ENCODE peak calls at places on chromosome 9, in four cellular contexts. N, G, P and J are unnamed samples.

GRCh38 chr9:75983320-75983719 is 92.8 kb downstream of the PCSK5 start:
- DNase-seq in N (no peak), P (no peak), G (no peak), J (no peak)

GRCh38 chr9:131971482-131972074 is 108.1 kb downstream of the MED27 start:
- DNase-seq in G (no peak), P (no peak), N (no peak), J (no peak)

GRCh38 chr9:138105561-138106505 is 228.3 kb downstream of the CACNA1B start:
- DNase-seq in P (peak; percentile 39), G (no peak), N (no peak), J (no peak)

GRCh38 chr9:88923653-88924284 is 67.5 kb upstream of the S1PR3 start:
- DNase-seq in P (peak; percentile 57), G (no peak), N (no peak), J (no peak)

GRCh38 chr9:99383536-99383935 is 161.5 kb downstream of the SEC61B start:
- DNase-seq in N (no peak), G (no peak), P (no peak), J (no peak)

GRCh38 chr9:98551511-98552286 is 157.0 kb downstream of the GABBR2 start:
- DNase-seq in G (no peak), N (no peak), P (no peak), J (no peak)

GRCh38 chr9:382383-382782 is 167.7 kb downstream of the DOCK8 start:
- DNase-seq in G (no peak), P (no peak), N (no peak), J (no peak)

GRCh38 chr9:96080364-96080763 is 204.9 kb downstream of the ERCC6L2 start:
- DNase-seq in G (no peak), P (no peak), N (no peak), J (no peak)

GRCh38 chr9:122261469-122261881 is 3.2 kb downstream of the RBM18 start:
- DNase-seq in N (peak; percentile 50), P (peak; percentile 87), G (peak; percentile 35), J (peak; percentile 76)

GRCh38 chr9:93908591-93909241 is 46.4 kb downstream of the BARX1 start:
- DNase-seq in G (no peak), N (peak; percentile 60), P (no peak), J (no peak)

GRCh38 chr9:34984049-34984448 is 5.5 kb upstream of the DNAJB5 start:
- DNase-seq in G (no peak), N (no peak), P (no peak), J (no peak)

GRCh38 chr9:128689293-128689770 is 310 bp downstream of the SET start:
- DNase-seq in P (peak; percentile 73), N (no peak), G (peak; percentile 67), J (peak; percentile 83)

GRCh38 chr9:136014147-136014927 is 53.2 kb upstream of the UBAC1 start:
- DNase-seq in P (no peak), G (no peak), N (no peak), J (no peak)

GRCh38 chr9:99818439-99818992 is 3.2 kb upstream of the NR4A3 start:
- DNase-seq in P (no peak), N (no peak), G (no peak), J (no peak)

GRCh38 chr9:17653947-17654346 is 75.1 kb downstream of the SH3GL2 start:
- DNase-seq in G (no peak), N (no peak), P (no peak), J (no peak)

GRCh38 chr9:115385383-115386122 is 267.6 kb upstream of the TNC start:
- DNase-seq in N (peak; percentile 34), P (no peak), G (no peak), J (no peak)

GRCh38 chr9:19173598-19174125 is 46.4 kb upstream of the PLIN2 start:
- DNase-seq in G (no peak), N (no peak), P (no peak), J (no peak)

GRCh38 chr9:130039504-130040147 is 3.4 kb downstream of the FNBP1 start:
- DNase-seq in P (peak; percentile 42), G (no peak), N (no peak), J (no peak)

GRCh38 chr9:88989961-88990570 is 1.2 kb upstream of the S1PR3 start:
- DNase-seq in G (no peak), N (no peak), P (no peak), J (no peak)

GRCh38 chr9:35910613-35911488 is 1.6 kb downstream of the SPAAR start:
- DNase-seq in P (peak; percentile 73), N (peak; percentile 38), G (peak; percentile 39), J (peak; percentile 48)

GRCh38 chr9:105608685-105609598 is 51.0 kb downstream of the FKTN start:
- DNase-seq in P (no peak), G (no peak), N (no peak), J (no peak)

GRCh38 chr9:107624216-107624948 is 134.8 kb upstream of the KLF4 start:
- DNase-seq in G (no peak), N (no peak), P (no peak), J (no peak)

GRCh38 chr9:33225319-33226152 is 14.4 kb upstream of the SPINK4 start:
- DNase-seq in P (peak; percentile 88), N (no peak), G (no peak), J (peak; percentile 52)

GRCh38 chr9:132946624-132947295 is 2.3 kb upstream of the TSC1 start:
- DNase-seq in N (no peak), P (no peak), G (no peak), J (no peak)

GRCh38 chr9:116939161-116939560 is 252.1 kb downstream of the TRIM32 start:
- DNase-seq in G (no peak), N (no peak), P (no peak), J (no peak)

GRCh38 chr9:4547016-4547415 is 56.7 kb downstream of the SLC1A1 start:
- DNase-seq in N (no peak), G (no peak), P (no peak), J (no peak)

GRCh38 chr9:124657526-124657925 is 113.6 kb downstream of the NR6A1 start:
- DNase-seq in P (no peak), N (no peak), G (no peak), J (no peak)
- TF ChIP-seq CTCF in P (no peak), N (no peak), G (no peak), J (no peak)

DNA sequence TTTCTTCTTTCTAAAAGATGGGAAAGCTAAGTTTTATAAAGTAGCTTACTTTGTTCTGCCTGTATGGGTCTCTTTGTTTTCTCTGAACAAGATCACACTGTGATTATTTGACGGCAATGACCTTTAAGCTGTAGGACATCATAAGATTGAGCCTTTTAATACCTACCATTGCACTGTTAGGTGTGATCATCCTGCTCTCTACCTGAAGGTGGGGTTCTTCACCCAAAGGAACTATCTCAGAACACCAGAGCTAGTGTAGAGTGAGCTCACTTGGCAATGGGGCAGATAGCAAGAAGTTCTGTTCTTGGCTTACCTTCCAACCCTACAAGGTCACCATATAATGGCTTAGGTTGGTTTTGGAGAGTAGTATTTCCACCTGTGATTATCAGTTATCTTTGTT is 200.2 kb downstream of the SPATA31D1 start:
- DNase-seq in P (no peak), G (no peak), N (no peak), J (no peak)
- TF ChIP-seq CTCF in P (no peak), G (no peak), N (no peak), J (no peak)

GRCh38 chr9:91958179-91958578 is 8.2 kb upstream of the ROR2 start:
- DNase-seq in G (no peak), P (no peak), N (no peak), J (peak; percentile 36)

GRCh38 chr9:91949946-91950664 is at the start of gene ROR2:
- DNase-seq in N (peak; percentile 79), P (peak; percentile 74), G (peak; percentile 67), J (peak; percentile 63)

GRCh38 chr9:91951944-91952520 is 2.0 kb upstream of the ROR2 start:
- DNase-seq in G (no peak), N (no peak), P (no peak), J (no peak)

GRCh38 chr9:91953723-91954122 is 3.7 kb upstream of the ROR2 start:
- DNase-seq in P (no peak), G (no peak), N (no peak), J (no peak)

GRCh38 chr9:91954841-91955471 is 4.9 kb upstream of the ROR2 start:
- DNase-seq in P (peak; percentile 84), N (no peak), G (no peak), J (no peak)
- TF ChIP-seq CTCF in P (peak; percentile 65), N (peak; percentile 25), G (peak; percentile 57), J (peak; percentile 63)

DNA sequence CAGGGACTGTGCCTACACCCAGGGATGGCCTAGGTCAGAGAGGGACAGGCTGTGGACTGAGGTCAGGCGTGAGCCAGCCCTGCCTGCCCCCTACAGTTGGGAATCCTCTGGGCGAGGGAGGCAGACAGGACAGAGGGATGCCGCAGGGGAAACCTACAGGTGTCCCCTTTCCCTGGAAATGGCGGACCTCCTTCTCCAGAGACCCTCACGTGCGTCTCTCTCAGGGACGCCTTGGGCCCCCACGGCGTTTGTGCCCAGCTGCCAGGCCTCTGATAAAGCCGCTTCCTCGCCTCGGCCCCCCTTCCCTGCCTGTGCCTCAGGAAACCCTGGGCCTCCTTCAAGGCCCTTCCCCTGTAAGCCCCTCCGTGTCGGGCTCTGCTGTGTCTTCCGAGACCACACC is 129.3 kb downstream of the RXRA start:
- DNase-seq in N (no peak), P (no peak), G (no peak), J (no peak)
- TF ChIP-seq CTCF in N (no peak), P (no peak), G (no peak), J (no peak)